ENCODE peak calls at places on chromosomes 6 and 20, in eight cellular contexts. P is NCI-H2081; J is stimulated activated naive B cell treated with anti-CD40 and anti-IgM and Interleukin-4, amounts not matched to agents 10 μg/mL and 1 μg/mL and 100 μg/mL, for 72 hours; G is GM12892; I is GM23248; L is astrocyte; K is NCI-H524; Y is colonic mucosa. B is an unnamed sample.

GRCh38 chr6:79861023-79861422 is 86.3 kb downstream of the ELOVL4 start:
- DNase-seq in J (no peak), P (no peak), K (peak), I (no peak), Y (no peak), L (no peak), G (no peak), B (no peak)

GRCh38 chr20:41889125-41889870 is 271.1 kb upstream of the CHD6 start:
- DNase-seq in Y (no peak), I (no peak), J (no peak), G (no peak), K (peak), P (no peak), L (no peak), B (no peak)

GRCh38 chr6:126542052-126542451 is 202.1 kb downstream of the CENPW start:
- DNase-seq in K (no peak), J (no peak), G (no peak), Y (no peak), L (no peak), P (no peak), I (no peak), B (no peak)

GRCh38 chr20:6698056-6698455 is 69.4 kb upstream of the BMP2 start:
- DNase-seq in P (no peak), K (no peak), Y (no peak), G (no peak), L (peak), I (no peak), J (no peak), B (no peak)

GRCh38 chr6:134063121-134063965 is 10.9 kb upstream of the SLC2A12 start:
- DNase-seq in L (no peak), I (no peak), Y (no peak), K (no peak), J (no peak), P (no peak), G (no peak), B (peak)

GRCh38 chr6:144581807-144582537 is 296.8 kb downstream of the UTRN start:
- DNase-seq in I (peak), K (peak), J (no peak), L (no peak), P (peak), Y (peak), G (no peak), B (peak)

GRCh38 chr20:4573564-4574355 is 147.9 kb upstream of the PRND start:
- DNase-seq in K (peak), J (no peak), L (peak), G (no peak), I (peak), Y (no peak), P (no peak), B (peak)

GRCh38 chr20:41440882-41441281 is 74.3 kb upstream of the EMILIN3 start:
- DNase-seq in Y (no peak), L (no peak), G (no peak), K (no peak), J (no peak), P (no peak), I (no peak), B (no peak)

GRCh38 chr6:4948781-4949450 is 54.9 kb downstream of the RPP40 start:
- DNase-seq in P (no peak), J (no peak), I (no peak), G (no peak), Y (no peak), K (no peak), L (no peak), B (no peak)

GRCh38 chr6:107539409-107539808 is 49.5 kb downstream of the SOBP start:
- DNase-seq in I (no peak), P (peak), K (no peak), L (peak), J (no peak), G (no peak), Y (no peak), B (no peak)

GRCh38 chr6:3457710-3458605 is 1.1 kb upstream of the SLC22A23 start:
- DNase-seq in Y (peak), K (peak), I (peak), G (no peak), J (no peak), L (no peak), P (peak), B (peak)

GRCh38 chr6:145278163-145278807 is 457.0 kb downstream of the EPM2A start:
- DNase-seq in I (peak), Y (no peak), K (no peak), G (no peak), L (peak), J (no peak), P (no peak), B (peak)

GRCh38 chr6:132475925-132476324 is 37.0 kb downstream of the STX7 start:
- DNase-seq in G (no peak), J (no peak), P (no peak), I (no peak), Y (no peak), L (no peak), K (no peak), B (no peak)

GRCh38 chr20:48904566-48905321 is 16.8 kb upstream of the ARFGEF2 start:
- DNase-seq in P (peak), J (peak), K (peak), I (peak), G (peak), Y (peak), L (peak), B (peak)

GRCh38 chr6:14734416-14735340 is 511.2 kb upstream of the JARID2 start:
- DNase-seq in L (peak), K (no peak), Y (no peak), J (peak), I (peak), G (no peak), P (no peak), B (peak)

GRCh38 chr20:53949319-53949839 is 121.0 kb downstream of the BCAS1 start:
- DNase-seq in L (peak), K (no peak), J (peak), P (no peak), I (peak), G (no peak), Y (no peak), B (peak)

GRCh38 chr6:158033751-158034702 is 52.4 kb downstream of the SYNJ2 start:
- DNase-seq in J (no peak), G (no peak), P (no peak), I (peak), L (no peak), K (no peak), Y (peak), B (peak)

B was measured in fibroblast of the aortic adventitia.